ENCODE peak calls at places on chromosomes 5 and 9, in seven cellular contexts. N is cardiac muscle cell, T is GM06990, D is GM12878, Y is vagina, R is body of pancreas, O is bronchial epithelial cell. S is an unnamed sample.

GRCh38 chr5:159100928-159101646 is 1.4 kb upstream of the EBF1 start:
- DNase-seq in N (no peak), T (no peak), D (no peak), Y (no peak), R (no peak), O (no peak), S (no peak)

GRCh38 chr9:33044677-33045282 is 19.7 kb downstream of the DNAJA1 start:
- DNase-seq in N (peak), T (no peak), D (no peak), Y (no peak), R (peak), O (peak), S (peak)

GRCh38 chr5:168965638-168966037 is 335.3 kb downstream of the SLIT3 start:
- DNase-seq in N (no peak), T (no peak), D (no peak), Y (no peak), R (no peak), O (no peak), S (no peak)

GRCh38 chr5:139700711-139701693 is 52.9 kb downstream of the CXXC5 start:
- DNase-seq in N (no peak), T (no peak), D (no peak), Y (no peak), R (peak), O (no peak), S (no peak)

GRCh38 chr5:139389701-139390638 is at the start of gene MZB1:
- DNase-seq in N (no peak), T (peak), D (peak), Y (no peak), R (no peak), O (no peak), S (no peak)

GRCh38 chr5:36457511-36458260 is 148.7 kb upstream of the SLC1A3 start:
- DNase-seq in N (peak), T (no peak), D (no peak), Y (no peak), R (no peak), O (peak), S (no peak)

GRCh38 chr5:40223884-40224402 is 455.8 kb upstream of the PTGER4 start:
- DNase-seq in N (no peak), T (peak), D (peak), Y (no peak), R (no peak), O (peak), S (peak)

GRCh38 chr5:154191467-154192261 is 1.1 kb downstream of the GALNT10 start:
- DNase-seq in N (peak), T (no peak), D (no peak), Y (no peak), R (no peak), O (no peak), S (no peak)

GRCh38 chr5:157471709-157472108 is 11.7 kb downstream of the NIPAL4 start:
- DNase-seq in N (peak), T (no peak), D (no peak), Y (no peak), R (no peak), O (peak), S (peak)

GRCh38 chr5:32538031-32538547 is 47.3 kb upstream of the SUB1 start:
- DNase-seq in N (peak), T (peak), D (peak), Y (no peak), R (no peak), O (peak), S (no peak)

GRCh38 chr9:101675341-101675740 is 63.1 kb downstream of the GRIN3A start:
- DNase-seq in N (no peak), T (no peak), D (no peak), Y (no peak), R (no peak), O (no peak), S (no peak)

GRCh38 chr5:37660319-37660718 is 179.5 kb downstream of the GDNF start:
- DNase-seq in N (no peak), T (no peak), D (no peak), Y (no peak), R (no peak), O (no peak), S (no peak)

GRCh38 chr5:141841781-141842180 is 36.4 kb downstream of the PCDH1 start:
- DNase-seq in N (no peak), T (no peak), D (no peak), Y (no peak), R (peak), O (no peak), S (no peak)

GRCh38 chr9:125463926-125464325 is 202.3 kb downstream of the GAPVD1 start:
- DNase-seq in N (no peak), T (no peak), D (no peak), Y (no peak), R (no peak), O (no peak), S (no peak)

GRCh38 chr5:88377705-88378656 is 109.3 kb upstream of the TMEM161B start:
- DNase-seq in N (no peak), T (no peak), D (no peak), Y (no peak), R (no peak), O (no peak), S (no peak)

GRCh38 chr5:43193952-43194321 is 1.9 kb downstream of the NIM1K start:
- DNase-seq in N (no peak), T (no peak), D (no peak), Y (no peak), R (no peak), O (no peak), S (peak)

GRCh38 chr5:59124983-59125960 is 542.4 kb downstream of the RAB3C start:
- DNase-seq in N (peak), T (no peak), D (no peak), Y (no peak), R (no peak), O (no peak), S (no peak)

GRCh38 chr5:23996525-23996924 is 489.1 kb downstream of the PRDM9 start:
- DNase-seq in N (peak), T (no peak), D (no peak), Y (no peak), R (no peak), O (no peak), S (no peak)

GRCh38 chr9:71285191-71285656 is 163.8 kb upstream of the TRPM3 start:
- DNase-seq in N (peak), T (no peak), D (no peak), Y (no peak), R (peak), O (peak), S (peak)

GRCh38 chr9:114811969-114812636 is 6.3 kb upstream of the TNFSF15 start:
- DNase-seq in N (no peak), T (no peak), D (no peak), Y (no peak), R (no peak), O (no peak), S (no peak)

GRCh38 chr9:70601000-70601929 is 186.8 kb upstream of the KLF9 start:
- DNase-seq in N (peak), T (no peak), D (no peak), Y (peak), R (peak), O (peak), S (peak)

GRCh38 chr5:88502179-88503064 is 233.8 kb upstream of the TMEM161B start:
- DNase-seq in N (peak), T (peak), D (peak), Y (no peak), R (no peak), O (no peak), S (no peak)

GRCh38 chr5:14145356-14146334 is 2.5 kb downstream of the TRIO start:
- DNase-seq in N (no peak), T (no peak), D (no peak), Y (no peak), R (no peak), O (no peak), S (no peak)

GRCh38 chr9:97413462-97413861 is 1.6 kb downstream of the TDRD7 start:
- DNase-seq in N (no peak), T (no peak), D (no peak), Y (no peak), R (no peak), O (no peak), S (no peak)

GRCh38 chr9:631596-631995 is 209.9 kb upstream of the DMRT1 start:
- DNase-seq in N (no peak), T (no peak), D (no peak), Y (no peak), R (no peak), O (peak), S (peak)

GRCh38 chr5:138685052-138685755 is 68.0 kb upstream of the CTNNA1 start:
- DNase-seq in N (no peak), T (no peak), D (no peak), Y (no peak), R (no peak), O (peak), S (peak)

GRCh38 chr9:108844391-108844790 is 11.4 kb downstream of the ACTL7B start:
- DNase-seq in N (no peak), T (no peak), D (no peak), Y (peak), R (no peak), O (no peak), S (no peak)

GRCh38 chr9:98899399-98900056 is 44.2 kb upstream of the COL15A1 start:
- DNase-seq in N (peak), T (no peak), D (no peak), Y (peak), R (no peak), O (peak), S (peak)

GRCh38 chr5:10724799-10725507 is 36.1 kb downstream of the DAP start:
- DNase-seq in N (peak), T (no peak), D (no peak), Y (no peak), R (peak), O (peak), S (peak)
- H3K4me3 ChIP-seq in N (no peak), T (no peak), D (no peak), Y (no peak), R (no peak), O (no peak), S (no peak)

GRCh38 chr5:53335115-53335514 is 145.3 kb upstream of the FST start:
- DNase-seq in N (no peak), T (no peak), D (no peak), Y (no peak), R (no peak), O (peak), S (peak)
- TF ChIP-seq CTCF in N (no peak), T (no peak), D (no peak), Y (no peak), R (no peak), O (peak), S (peak)

DNA sequence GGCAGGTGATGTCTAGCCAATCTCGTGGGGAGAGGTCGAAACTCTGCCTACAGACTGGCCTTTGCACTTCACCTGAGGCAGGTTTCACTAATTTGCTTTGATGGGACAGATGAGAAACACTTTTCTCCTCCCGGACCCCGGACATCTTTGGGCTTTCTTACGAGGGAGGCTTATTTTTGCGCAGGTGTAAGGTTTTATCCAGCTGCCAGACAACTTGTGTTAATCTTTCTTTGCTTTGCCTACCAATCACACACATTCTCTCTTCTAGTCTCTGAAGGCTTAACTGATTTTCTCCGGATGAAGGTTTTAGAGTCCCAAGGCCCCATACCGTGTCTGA is 359 bp upstream of the EMB start:
- DNase-seq in N (no peak), T (no peak), D (no peak), Y (no peak), R (no peak), O (peak), S (no peak)
- H3K4me3 ChIP-seq in N (peak), T (peak), D (peak), Y (peak), R (no peak), O (peak), S (peak)

DNA sequence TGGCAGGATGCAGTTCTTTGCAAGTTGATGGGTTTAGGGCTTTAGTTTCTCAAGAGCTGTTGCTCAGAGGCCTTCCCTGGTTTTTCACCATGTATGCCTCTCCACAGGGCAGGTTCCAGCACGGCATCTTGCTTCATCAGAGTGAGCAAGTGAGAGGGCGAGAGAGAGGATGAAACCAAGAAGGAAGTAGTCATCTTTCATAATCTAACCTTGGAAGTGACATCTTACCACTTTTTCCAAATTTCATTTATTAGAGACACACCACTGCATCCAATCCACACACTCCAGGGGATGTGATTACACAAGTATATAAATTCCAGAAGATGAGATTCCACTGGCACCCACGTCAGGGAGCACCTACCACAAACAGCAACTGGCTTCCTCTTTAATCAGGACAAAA is 294.4 kb downstream of the MARCHF11 start:
- DNase-seq in N (peak), T (no peak), D (no peak), Y (no peak), R (no peak), O (peak), S (peak)
- TF ChIP-seq CTCF in N (no peak), T (no peak), D (no peak), Y (no peak), R (no peak), O (no peak), S (no peak)

DNA sequence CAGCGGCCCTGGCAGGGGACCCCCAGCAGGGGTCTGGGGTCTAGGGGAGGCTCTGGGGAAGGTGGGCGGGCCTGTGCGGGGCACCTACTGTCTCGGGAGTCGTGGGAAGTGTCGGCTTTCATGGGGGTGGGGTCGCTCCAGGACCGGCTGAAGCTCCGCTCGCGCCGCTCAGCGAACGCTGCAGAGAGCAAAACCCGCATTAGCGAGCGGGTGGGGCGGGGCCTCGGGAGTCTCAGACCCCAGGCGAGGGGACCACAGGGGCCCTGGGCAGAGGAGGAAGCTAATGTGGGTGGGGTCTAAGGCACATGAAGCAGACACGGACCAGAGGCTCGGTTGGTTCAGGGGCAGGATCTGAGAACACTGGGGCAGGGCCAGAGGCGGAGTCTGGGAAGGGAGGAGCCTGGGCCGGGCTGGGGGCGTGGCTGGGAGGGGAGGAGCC is 5.5 kb downstream of the NSMF start:
- DNase-seq in N (peak), T (peak), D (no peak), Y (no peak), R (peak), O (peak), S (peak)
- H3K4me3 ChIP-seq in N (no peak), T (no peak), D (peak), Y (peak), R (no peak), O (peak), S (peak)

DNA sequence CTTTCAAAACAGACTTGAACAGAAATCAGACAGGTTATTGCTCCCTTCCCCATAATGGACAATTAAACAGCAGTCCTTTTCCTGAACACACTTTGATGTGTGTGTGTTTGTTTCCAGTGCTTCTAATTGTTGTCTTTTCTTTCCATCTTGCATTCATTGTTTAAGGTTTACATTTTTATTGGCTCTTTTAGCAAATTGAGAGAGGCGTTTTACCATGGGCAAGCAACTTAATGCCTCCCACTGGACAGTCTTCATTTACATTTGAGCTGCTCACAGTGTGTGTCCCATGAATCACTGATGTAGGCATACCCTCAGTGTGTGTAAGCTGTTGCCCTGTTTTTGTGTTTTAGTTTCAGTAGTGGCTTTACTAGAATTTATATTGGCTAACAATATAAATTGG is 25.0 kb downstream of the WDR36 start:
- DNase-seq in N (no peak), T (no peak), D (no peak), Y (no peak), R (no peak), O (no peak), S (no peak)
- TF ChIP-seq CTCF in N (no peak), T (no peak), D (no peak), Y (no peak), R (no peak), O (no peak), S (no peak)

GRCh38 chr5:151239237-151239861 is 13.6 kb upstream of the GM2A start:
- DNase-seq in N (peak), T (peak), D (no peak), Y (no peak), R (peak), O (no peak), S (peak)
- H3K4me3 ChIP-seq in N (no peak), T (peak), D (no peak), Y (peak), R (no peak), O (no peak), S (no peak)